ENCODE peak calls at places on chromosome 6, in four cellular contexts. One of them, this sample, is unnamed.

GRCh38 chr6:125375841-125376240 is 74.1 kb upstream of the HDDC2 start:
- DNase-seq in stimulated activated CD8-positive, alpha-beta memory T cell treated with anti-CD3 and anti-CD28 coated beads, Interleukin-4, amount 100 ng/mL, for 24 hours: no peak
- DNase-seq in activated T-helper 1 cell treated with anti-CD3 and anti-CD28 coated beads, Interleukin-2, amount 50 U/mL, for 16 hours: no peak
- DNase-seq in neuronal stem cell: no peak
- DNase-seq in this sample: no peak

GRCh38 chr6:70281923-70282902 is 20.7 kb downstream of the COL9A1 start:
- DNase-seq in stimulated activated CD8-positive, alpha-beta memory T cell treated with anti-CD3 and anti-CD28 coated beads, Interleukin-4, amount 100 ng/mL, for 24 hours: no peak
- DNase-seq in activated T-helper 1 cell treated with anti-CD3 and anti-CD28 coated beads, Interleukin-2, amount 50 U/mL, for 16 hours: no peak
- DNase-seq in neuronal stem cell: peak; percentile 24
- DNase-seq in this sample: no peak

GRCh38 chr6:111382476-111383294 is 100.3 kb downstream of the REV3L start:
- DNase-seq in stimulated activated CD8-positive, alpha-beta memory T cell treated with anti-CD3 and anti-CD28 coated beads, Interleukin-4, amount 100 ng/mL, for 24 hours: no peak
- DNase-seq in activated T-helper 1 cell treated with anti-CD3 and anti-CD28 coated beads, Interleukin-2, amount 50 U/mL, for 16 hours: no peak
- DNase-seq in neuronal stem cell: no peak
- DNase-seq in this sample: no peak

GRCh38 chr6:56050530-56050929 is 175.1 kb upstream of the BMP5 start:
- DNase-seq in stimulated activated CD8-positive, alpha-beta memory T cell treated with anti-CD3 and anti-CD28 coated beads, Interleukin-4, amount 100 ng/mL, for 24 hours: no peak
- DNase-seq in activated T-helper 1 cell treated with anti-CD3 and anti-CD28 coated beads, Interleukin-2, amount 50 U/mL, for 16 hours: no peak
- DNase-seq in neuronal stem cell: no peak
- DNase-seq in this sample: no peak

GRCh38 chr6:33021917-33022316 is 12.5 kb upstream of the HLA-DOA start:
- DNase-seq in stimulated activated CD8-positive, alpha-beta memory T cell treated with anti-CD3 and anti-CD28 coated beads, Interleukin-4, amount 100 ng/mL, for 24 hours: no peak
- DNase-seq in activated T-helper 1 cell treated with anti-CD3 and anti-CD28 coated beads, Interleukin-2, amount 50 U/mL, for 16 hours: no peak
- DNase-seq in neuronal stem cell: no peak
- DNase-seq in this sample: no peak

GRCh38 chr6:15266423-15266996 is 20.6 kb downstream of the JARID2 start:
- DNase-seq in stimulated activated CD8-positive, alpha-beta memory T cell treated with anti-CD3 and anti-CD28 coated beads, Interleukin-4, amount 100 ng/mL, for 24 hours: no peak
- DNase-seq in activated T-helper 1 cell treated with anti-CD3 and anti-CD28 coated beads, Interleukin-2, amount 50 U/mL, for 16 hours: no peak
- DNase-seq in neuronal stem cell: no peak
- DNase-seq in this sample: no peak

GRCh38 chr6:69802995-69803394 is 6.2 kb upstream of the LMBRD1 start:
- DNase-seq in stimulated activated CD8-positive, alpha-beta memory T cell treated with anti-CD3 and anti-CD28 coated beads, Interleukin-4, amount 100 ng/mL, for 24 hours: no peak
- DNase-seq in activated T-helper 1 cell treated with anti-CD3 and anti-CD28 coated beads, Interleukin-2, amount 50 U/mL, for 16 hours: no peak
- DNase-seq in neuronal stem cell: no peak
- DNase-seq in this sample: no peak

GRCh38 chr6:168925671-168926070 is 328.0 kb downstream of the THBS2 start:
- DNase-seq in stimulated activated CD8-positive, alpha-beta memory T cell treated with anti-CD3 and anti-CD28 coated beads, Interleukin-4, amount 100 ng/mL, for 24 hours: no peak
- DNase-seq in activated T-helper 1 cell treated with anti-CD3 and anti-CD28 coated beads, Interleukin-2, amount 50 U/mL, for 16 hours: no peak
- DNase-seq in neuronal stem cell: no peak
- DNase-seq in this sample: no peak

GRCh38 chr6:133854633-133855598 is 34.0 kb upstream of the TCF21 start:
- DNase-seq in stimulated activated CD8-positive, alpha-beta memory T cell treated with anti-CD3 and anti-CD28 coated beads, Interleukin-4, amount 100 ng/mL, for 24 hours: no peak
- DNase-seq in activated T-helper 1 cell treated with anti-CD3 and anti-CD28 coated beads, Interleukin-2, amount 50 U/mL, for 16 hours: no peak
- DNase-seq in neuronal stem cell: peak; percentile 29
- DNase-seq in this sample: no peak

GRCh38 chr6:33693186-33694158 is 18.0 kb downstream of the UQCC2 start:
- DNase-seq in stimulated activated CD8-positive, alpha-beta memory T cell treated with anti-CD3 and anti-CD28 coated beads, Interleukin-4, amount 100 ng/mL, for 24 hours: no peak
- DNase-seq in activated T-helper 1 cell treated with anti-CD3 and anti-CD28 coated beads, Interleukin-2, amount 50 U/mL, for 16 hours: no peak
- DNase-seq in neuronal stem cell: no peak
- DNase-seq in this sample: no peak

GRCh38 chr6:43269273-43270007 is 26.2 kb downstream of the TTBK1 start:
- DNase-seq in stimulated activated CD8-positive, alpha-beta memory T cell treated with anti-CD3 and anti-CD28 coated beads, Interleukin-4, amount 100 ng/mL, for 24 hours: peak; percentile 39
- DNase-seq in activated T-helper 1 cell treated with anti-CD3 and anti-CD28 coated beads, Interleukin-2, amount 50 U/mL, for 16 hours: no peak
- DNase-seq in neuronal stem cell: no peak
- DNase-seq in this sample: no peak

GRCh38 chr6:39926668-39927067 is 7.6 kb downstream of the MOCS1 start:
- DNase-seq in stimulated activated CD8-positive, alpha-beta memory T cell treated with anti-CD3 and anti-CD28 coated beads, Interleukin-4, amount 100 ng/mL, for 24 hours: no peak
- DNase-seq in activated T-helper 1 cell treated with anti-CD3 and anti-CD28 coated beads, Interleukin-2, amount 50 U/mL, for 16 hours: no peak
- DNase-seq in neuronal stem cell: no peak
- DNase-seq in this sample: no peak

GRCh38 chr6:29656798-29657197 is at the start of gene MOG:
- DNase-seq in stimulated activated CD8-positive, alpha-beta memory T cell treated with anti-CD3 and anti-CD28 coated beads, Interleukin-4, amount 100 ng/mL, for 24 hours: no peak
- DNase-seq in activated T-helper 1 cell treated with anti-CD3 and anti-CD28 coated beads, Interleukin-2, amount 50 U/mL, for 16 hours: no peak
- DNase-seq in neuronal stem cell: no peak
- DNase-seq in this sample: no peak

GRCh38 chr6:157774153-157775135 is 48.6 kb upstream of the SNX9 start:
- DNase-seq in stimulated activated CD8-positive, alpha-beta memory T cell treated with anti-CD3 and anti-CD28 coated beads, Interleukin-4, amount 100 ng/mL, for 24 hours: no peak
- DNase-seq in activated T-helper 1 cell treated with anti-CD3 and anti-CD28 coated beads, Interleukin-2, amount 50 U/mL, for 16 hours: no peak
- DNase-seq in neuronal stem cell: no peak
- DNase-seq in this sample: peak; percentile 83

GRCh38 chr6:158056355-158056754 is 74.7 kb downstream of the SYNJ2 start:
- DNase-seq in stimulated activated CD8-positive, alpha-beta memory T cell treated with anti-CD3 and anti-CD28 coated beads, Interleukin-4, amount 100 ng/mL, for 24 hours: no peak
- DNase-seq in activated T-helper 1 cell treated with anti-CD3 and anti-CD28 coated beads, Interleukin-2, amount 50 U/mL, for 16 hours: no peak
- DNase-seq in neuronal stem cell: no peak
- DNase-seq in this sample: no peak

GRCh38 chr6:40325791-40326190 is 261.4 kb downstream of the LRFN2 start:
- DNase-seq in stimulated activated CD8-positive, alpha-beta memory T cell treated with anti-CD3 and anti-CD28 coated beads, Interleukin-4, amount 100 ng/mL, for 24 hours: no peak
- DNase-seq in activated T-helper 1 cell treated with anti-CD3 and anti-CD28 coated beads, Interleukin-2, amount 50 U/mL, for 16 hours: no peak
- DNase-seq in neuronal stem cell: no peak
- DNase-seq in this sample: no peak

GRCh38 chr6:140540743-140541142 is 1166.3 kb upstream of the CITED2 start:
- DNase-seq in stimulated activated CD8-positive, alpha-beta memory T cell treated with anti-CD3 and anti-CD28 coated beads, Interleukin-4, amount 100 ng/mL, for 24 hours: no peak
- DNase-seq in activated T-helper 1 cell treated with anti-CD3 and anti-CD28 coated beads, Interleukin-2, amount 50 U/mL, for 16 hours: no peak
- DNase-seq in neuronal stem cell: no peak
- DNase-seq in this sample: no peak

GRCh38 chr6:52217761-52218160 is 26.5 kb downstream of the IL17F start:
- DNase-seq in stimulated activated CD8-positive, alpha-beta memory T cell treated with anti-CD3 and anti-CD28 coated beads, Interleukin-4, amount 100 ng/mL, for 24 hours: no peak
- DNase-seq in activated T-helper 1 cell treated with anti-CD3 and anti-CD28 coated beads, Interleukin-2, amount 50 U/mL, for 16 hours: no peak
- DNase-seq in neuronal stem cell: no peak
- DNase-seq in this sample: no peak

GRCh38 chr6:107698146-107698545 is 126.0 kb downstream of the SCML4 start:
- DNase-seq in stimulated activated CD8-positive, alpha-beta memory T cell treated with anti-CD3 and anti-CD28 coated beads, Interleukin-4, amount 100 ng/mL, for 24 hours: no peak
- DNase-seq in activated T-helper 1 cell treated with anti-CD3 and anti-CD28 coated beads, Interleukin-2, amount 50 U/mL, for 16 hours: no peak
- DNase-seq in neuronal stem cell: no peak
- DNase-seq in this sample: no peak

GRCh38 chr6:67184405-67184804 is 1450.7 kb upstream of the ADGRB3 start:
- DNase-seq in stimulated activated CD8-positive, alpha-beta memory T cell treated with anti-CD3 and anti-CD28 coated beads, Interleukin-4, amount 100 ng/mL, for 24 hours: no peak
- DNase-seq in activated T-helper 1 cell treated with anti-CD3 and anti-CD28 coated beads, Interleukin-2, amount 50 U/mL, for 16 hours: no peak
- DNase-seq in neuronal stem cell: no peak
- DNase-seq in this sample: no peak

GRCh38 chr6:4372866-4373265 is 237.5 kb upstream of the ECI2 start:
- DNase-seq in stimulated activated CD8-positive, alpha-beta memory T cell treated with anti-CD3 and anti-CD28 coated beads, Interleukin-4, amount 100 ng/mL, for 24 hours: no peak
- DNase-seq in activated T-helper 1 cell treated with anti-CD3 and anti-CD28 coated beads, Interleukin-2, amount 50 U/mL, for 16 hours: no peak
- DNase-seq in neuronal stem cell: no peak
- DNase-seq in this sample: no peak

GRCh38 chr6:82589509-82590206 is 226.0 kb downstream of the TPBG start:
- DNase-seq in stimulated activated CD8-positive, alpha-beta memory T cell treated with anti-CD3 and anti-CD28 coated beads, Interleukin-4, amount 100 ng/mL, for 24 hours: no peak
- DNase-seq in activated T-helper 1 cell treated with anti-CD3 and anti-CD28 coated beads, Interleukin-2, amount 50 U/mL, for 16 hours: no peak
- DNase-seq in neuronal stem cell: peak; percentile 12
- DNase-seq in this sample: peak; percentile 82

GRCh38 chr6:111524735-111525134 is 41.7 kb upstream of the REV3L start:
- DNase-seq in stimulated activated CD8-positive, alpha-beta memory T cell treated with anti-CD3 and anti-CD28 coated beads, Interleukin-4, amount 100 ng/mL, for 24 hours: no peak
- DNase-seq in activated T-helper 1 cell treated with anti-CD3 and anti-CD28 coated beads, Interleukin-2, amount 50 U/mL, for 16 hours: no peak
- DNase-seq in neuronal stem cell: no peak
- DNase-seq in this sample: no peak

GRCh38 chr6:25220853-25221252 is 58.3 kb upstream of the CARMIL1 start:
- DNase-seq in stimulated activated CD8-positive, alpha-beta memory T cell treated with anti-CD3 and anti-CD28 coated beads, Interleukin-4, amount 100 ng/mL, for 24 hours: no peak
- DNase-seq in activated T-helper 1 cell treated with anti-CD3 and anti-CD28 coated beads, Interleukin-2, amount 50 U/mL, for 16 hours: no peak
- DNase-seq in neuronal stem cell: no peak
- DNase-seq in this sample: no peak

GRCh38 chr6:108921547-108922331 is 73.5 kb downstream of the ARMC2 start:
- DNase-seq in stimulated activated CD8-positive, alpha-beta memory T cell treated with anti-CD3 and anti-CD28 coated beads, Interleukin-4, amount 100 ng/mL, for 24 hours: no peak
- DNase-seq in activated T-helper 1 cell treated with anti-CD3 and anti-CD28 coated beads, Interleukin-2, amount 50 U/mL, for 16 hours: no peak
- DNase-seq in neuronal stem cell: no peak
- DNase-seq in this sample: no peak